ENCODE peak calls at places on chromosomes 5 and 9, in ten cellular contexts. P, J, T, S, A, Q, Z, E, V and H are unnamed samples.

GRCh38 chr5:126384985-126385384 is 38.2 kb upstream of the GRAMD2B start:
- DNase-seq in P (no peak), A (no peak), S (no peak), E (no peak), Q (no peak), Z (peak), J (no peak), V (no peak), T (peak), H (no peak)

GRCh38 chr9:121821326-121821725 is 169.9 kb downstream of the DAB2IP start:
- DNase-seq in Q (no peak), A (no peak), V (no peak), J (no peak), P (no peak), T (no peak), E (no peak), Z (no peak), S (no peak), H (no peak)

GRCh38 chr5:151115272-151115905 is 34.6 kb upstream of the TNIP1 start:
- DNase-seq in Z (peak), V (peak), J (peak), Q (peak), E (peak), S (peak), P (peak), T (peak), A (no peak), H (peak)

GRCh38 chr9:116154976-116155699 is 1.5 kb downstream of the PAPPA start:
- DNase-seq in J (no peak), E (no peak), T (peak), S (no peak), Z (no peak), Q (peak), A (no peak), V (peak), P (no peak), H (peak)

GRCh38 chr9:127165096-127165495 is 42.7 kb upstream of the ANGPTL2 start:
- DNase-seq in S (no peak), Q (no peak), A (no peak), E (no peak), V (no peak), Z (no peak), T (no peak), P (no peak), J (no peak), H (no peak)

GRCh38 chr9:123081824-123082223 is 48.4 kb downstream of the GPR21 start:
- DNase-seq in Z (peak), A (no peak), V (no peak), T (peak), P (no peak), Q (no peak), J (no peak), S (no peak), E (peak), H (peak)

GRCh38 chr5:181223041-181223728 is at the start of gene TRIM41:
- DNase-seq in V (peak), J (peak), P (peak), A (no peak), Q (peak), S (peak), T (peak), E (peak), Z (peak), H (peak)

GRCh38 chr9:84993105-84993504 is 323.6 kb downstream of the NTRK2 start:
- DNase-seq in Q (no peak), J (no peak), E (no peak), A (no peak), T (no peak), Z (no peak), P (no peak), S (no peak), V (no peak), H (no peak)

GRCh38 chr9:84061613-84062205 is 81.1 kb downstream of the RMI1 start:
- DNase-seq in T (no peak), E (no peak), A (no peak), Q (no peak), S (no peak), V (no peak), P (no peak), J (no peak), Z (no peak), H (no peak)